ENCODE peak calls at places on chromosome 18, in four cellular contexts. X is M059J, U is A549, Z is mesenteric fat pad. W is an unnamed sample.

GRCh38 chr18:8814206-8814605 is 108.8 kb downstream of the MTCL1 start:
- DNase-seq in Z (no peak), X (peak; percentile 49), U (no peak), W (no peak)

GRCh38 chr18:5895300-5895885 is at the start of gene TMEM200C:
- DNase-seq in Z (no peak), U (no peak), X (peak; percentile 7), W (no peak)

GRCh38 chr18:22349966-22350365 is 67.7 kb downstream of the CTAGE1 start:
- DNase-seq in Z (no peak), X (no peak), U (no peak), W (no peak)

GRCh38 chr18:2430191-2430590 is 141.1 kb downstream of the METTL4 start:
- DNase-seq in Z (no peak), X (no peak), U (no peak), W (no peak)

GRCh38 chr18:3453540-3454364 is 3.8 kb downstream of the TGIF1 start:
- DNase-seq in Z (no peak), U (peak; percentile 76), X (peak; percentile 95), W (peak; percentile 93)

GRCh38 chr18:42548493-42548892 is 567.0 kb downstream of the RIT2 start:
- DNase-seq in X (no peak), Z (no peak), U (no peak), W (no peak)

GRCh38 chr18:35143615-35144596 is 96.9 kb upstream of the ZNF397 start:
- DNase-seq in Z (no peak), U (peak; percentile 56), X (peak; percentile 56), W (no peak)

GRCh38 chr18:38751897-38752296 is 1186.3 kb upstream of the CELF4 start:
- DNase-seq in X (no peak), Z (no peak), U (no peak), W (no peak)

GRCh38 chr18:61896767-61897166 is 4.0 kb upstream of the RNF152 start:
- DNase-seq in U (no peak), Z (no peak), X (peak; percentile 89), W (peak; percentile 87)

GRCh38 chr18:10013621-10014543 is 100.1 kb downstream of the VAPA start:
- DNase-seq in Z (peak; percentile 64), X (no peak), U (no peak), W (no peak)

GRCh38 chr18:5894613-5895299 is 566 bp downstream of the TMEM200C start:
- DNase-seq in U (no peak), Z (no peak), X (peak; percentile 0), W (no peak)

GRCh38 chr18:13309031-13309430 is 90.5 kb downstream of the LDLRAD4 start:
- DNase-seq in X (no peak), U (no peak), Z (no peak), W (no peak)

GRCh38 chr18:21191596-21192307 is 50.3 kb upstream of the GREB1L start:
- DNase-seq in X (peak; percentile 62), Z (no peak), U (peak; percentile 67), W (no peak)

GRCh38 chr18:78138993-78139496 is 840.6 kb upstream of the SALL3 start:
- DNase-seq in Z (no peak), X (no peak), U (no peak), W (no peak)

W was measured in epithelial cell of prostate.